ENCODE peak calls at places on chromosomes 13 and 19, in eight cellular contexts. W is head of caudate nucleus; Y is cardiac fibroblast; J is stimulated activated CD4-positive, alpha-beta T cell treated with anti-CD3 and anti-CD28 coated beads, Interleukin-15, amount 100 ng/mL, for 1 hour; F is breast epithelium; Q is NCI-H774; U is glutamatergic neuron; E is AG08396. K is an unnamed sample.

GRCh38 chr13:51998723-51999471 is 12.4 kb downstream of the ATP7B start:
- DNase-seq in W (no peak), E (no peak), Q (no peak), Y (no peak), J (no peak), F (no peak), U (peak; percentile 27), K (no peak)

GRCh38 chr19:49824662-49825061 is 6.6 kb downstream of the MED25 start:
- DNase-seq in E (no peak), J (no peak), F (no peak), U (no peak), W (no peak), Q (no peak), Y (no peak), K (no peak)

GRCh38 chr13:51844862-51845573 is at the start of gene TMEM272:
- DNase-seq in F (no peak), Q (no peak), U (peak; percentile 80), W (peak; percentile 85), E (peak; percentile 74), J (peak; percentile 46), Y (peak; percentile 41), K (no peak)

GRCh38 chr13:24985102-24985501 is 110.8 kb upstream of the PABPC3 start:
- DNase-seq in Y (no peak), E (no peak), W (no peak), F (no peak), J (no peak), Q (no peak), U (no peak), K (no peak)

GRCh38 chr13:70703755-70704154 is 595.5 kb upstream of the KLHL1 start:
- DNase-seq in Y (no peak), F (no peak), U (no peak), J (no peak), E (no peak), W (no peak), Q (no peak), K (no peak)

GRCh38 chr13:70960841-70961443 is 852.7 kb upstream of the KLHL1 start:
- DNase-seq in U (no peak), E (no peak), W (no peak), F (no peak), J (no peak), Y (peak; percentile 48), Q (no peak), K (no peak)

GRCh38 chr13:33138441-33138840 is 122.2 kb downstream of the KL start:
- DNase-seq in U (no peak), Y (no peak), J (no peak), Q (no peak), W (no peak), E (no peak), F (no peak), K (no peak)

GRCh38 chr13:36801035-36801434 is 18.0 kb upstream of the RFXAP start:
- DNase-seq in Y (no peak), F (no peak), J (no peak), E (no peak), W (no peak), Q (no peak), U (no peak), K (no peak)

GRCh38 chr13:73054712-73055111 is 4.1 kb upstream of the KLF5 start:
- DNase-seq in U (no peak), E (no peak), J (no peak), Q (no peak), Y (no peak), F (no peak), W (no peak), K (no peak)

GRCh38 chr13:49746111-49746510 is 46.4 kb downstream of the KPNA3 start:
- DNase-seq in Q (no peak), F (no peak), J (no peak), U (no peak), W (no peak), Y (no peak), E (no peak), K (no peak)

GRCh38 chr13:90443268-90443667 is 904.2 kb upstream of the MIR17HG start:
- DNase-seq in J (no peak), Q (no peak), U (no peak), E (no peak), W (no peak), Y (no peak), F (no peak), K (no peak)

GRCh38 chr19:1855040-1855827 is 7.0 kb upstream of the REXO1 start:
- DNase-seq in F (peak; percentile 88), W (no peak), Y (peak; percentile 93), U (peak; percentile 98), Q (peak; percentile 60), J (peak; percentile 50), E (peak; percentile 93), K (peak; percentile 58)

GRCh38 chr13:40639226-40639681 is 27.2 kb downstream of the FOXO1 start:
- DNase-seq in Q (no peak), W (no peak), U (no peak), F (no peak), E (no peak), J (no peak), Y (peak; percentile 84), K (no peak)

GRCh38 chr19:16202320-16203255 is 4.9 kb downstream of the AP1M1 start:
- DNase-seq in E (peak; percentile 44), J (no peak), F (no peak), Q (no peak), W (no peak), Y (no peak), U (no peak), K (no peak)

GRCh38 chr13:31697290-31697689 is 42.0 kb upstream of the RXFP2 start:
- DNase-seq in W (no peak), J (no peak), Q (no peak), U (no peak), E (no peak), F (no peak), Y (no peak), K (no peak)

GRCh38 chr13:29500426-29500825 is 95.1 kb downstream of the SLC7A1 start:
- DNase-seq in W (no peak), U (no peak), E (no peak), Q (no peak), Y (no peak), J (no peak), F (no peak), K (no peak)

GRCh38 chr19:13427273-13428051 is 78.8 kb downstream of the CACNA1A start:
- DNase-seq in Q (no peak), Y (no peak), J (no peak), F (no peak), E (no peak), U (no peak), W (no peak), K (no peak)

GRCh38 chr13:30934381-30934780 is 1.9 kb downstream of the TEX26 start:
- DNase-seq in Y (no peak), J (no peak), E (no peak), W (no peak), F (no peak), Q (no peak), U (peak; percentile 20), K (no peak)

GRCh38 chr13:103067751-103068563 is 1.7 kb upstream of the SLC10A2 start:
- DNase-seq in U (no peak), Y (no peak), F (no peak), E (no peak), Q (no peak), J (no peak), W (no peak), K (no peak)